ENCODE peak calls at places on chromosomes 1 and 21, in four cellular contexts. One of them, this sample, is unnamed.

GRCh38 chr1:158078569-158079080 is 85.2 kb downstream of the KIRREL1 start:
- DNase-seq in K562: no peak
- DNase-seq in suprapubic skin: no peak
- DNase-seq in spleen: no peak
- DNase-seq in this sample: no peak

GRCh38 chr1:175127565-175127964 is 59.9 kb downstream of the TNN start:
- DNase-seq in K562: no peak
- DNase-seq in suprapubic skin: no peak
- DNase-seq in spleen: no peak
- DNase-seq in this sample: no peak

GRCh38 chr1:67840449-67840848 is 7.2 kb upstream of the GNG12 start:
- DNase-seq in K562: no peak
- DNase-seq in suprapubic skin: no peak
- DNase-seq in spleen: no peak
- DNase-seq in this sample: no peak

GRCh38 chr1:2881556-2881955 is 80.1 kb upstream of the TTC34 start:
- DNase-seq in K562: no peak
- DNase-seq in suprapubic skin: no peak
- DNase-seq in spleen: no peak
- DNase-seq in this sample: no peak

GRCh38 chr1:91564888-91565700 is 64.4 kb downstream of the CDC7 start:
- DNase-seq in K562: no peak
- DNase-seq in suprapubic skin: no peak
- DNase-seq in spleen: no peak
- DNase-seq in this sample: no peak

GRCh38 chr1:37325509-37326437 is 148.6 kb upstream of the ZC3H12A start:
- DNase-seq in K562: peak; percentile 18
- DNase-seq in suprapubic skin: no peak
- DNase-seq in spleen: no peak
- DNase-seq in this sample: no peak

GRCh38 chr1:21732664-21733063 is 50.3 kb downstream of the USP48 start:
- DNase-seq in K562: no peak
- DNase-seq in suprapubic skin: no peak
- DNase-seq in spleen: no peak
- DNase-seq in this sample: no peak

GRCh38 chr1:13996334-13996733 is 296.3 kb downstream of the PRDM2 start:
- DNase-seq in K562: no peak
- DNase-seq in suprapubic skin: no peak
- DNase-seq in spleen: no peak
- DNase-seq in this sample: no peak

GRCh38 chr21:44078411-44078981 is 28.7 kb upstream of the PWP2 start:
- DNase-seq in K562: no peak
- DNase-seq in suprapubic skin: no peak
- DNase-seq in spleen: no peak
- DNase-seq in this sample: no peak

GRCh38 chr1:168991667-168992475 is 114.6 kb upstream of the ATP1B1 start:
- DNase-seq in K562: no peak
- DNase-seq in suprapubic skin: no peak
- DNase-seq in spleen: no peak
- DNase-seq in this sample: no peak

GRCh38 chr1:192357904-192358303 is 41.1 kb downstream of the RGS21 start:
- DNase-seq in K562: no peak
- DNase-seq in suprapubic skin: no peak
- DNase-seq in spleen: no peak
- DNase-seq in this sample: no peak

GRCh38 chr1:192358822-192359221 is 42.0 kb downstream of the RGS21 start:
- DNase-seq in K562: no peak
- DNase-seq in suprapubic skin: no peak
- DNase-seq in spleen: no peak
- DNase-seq in this sample: no peak

GRCh38 chr1:192367436-192367835 is 50.6 kb downstream of the RGS21 start:
- DNase-seq in K562: no peak
- DNase-seq in suprapubic skin: no peak
- DNase-seq in spleen: no peak
- DNase-seq in this sample: no peak

DNA sequence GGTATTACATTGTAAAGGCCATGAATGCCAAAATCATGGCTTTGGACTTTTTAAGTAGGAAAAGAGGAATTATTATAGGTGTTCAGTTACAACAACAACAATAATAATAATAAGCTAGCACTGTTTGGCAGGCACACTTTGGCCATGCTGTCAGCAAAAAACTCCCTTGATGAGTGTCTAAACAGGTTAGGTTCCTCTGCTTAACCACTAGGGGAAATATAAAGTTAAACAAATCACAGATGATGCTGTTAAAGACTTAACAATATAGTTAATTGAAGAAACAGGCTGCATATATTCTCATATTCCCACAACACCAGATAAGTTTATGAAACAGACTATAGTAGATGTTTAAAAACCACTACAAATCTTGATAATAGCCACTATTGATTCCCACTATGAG is 46.4 kb downstream of the RGS21 start:
- DNase-seq in K562: no peak
- DNase-seq in suprapubic skin: no peak
- DNase-seq in spleen: no peak
- DNase-seq in this sample: no peak
- TF ChIP-seq POLR2AphosphoS5 in K562: no peak
- TF ChIP-seq POLR2AphosphoS5 in suprapubic skin: no peak
- TF ChIP-seq POLR2AphosphoS5 in spleen: no peak
- TF ChIP-seq POLR2AphosphoS5 in this sample: no peak

DNA sequence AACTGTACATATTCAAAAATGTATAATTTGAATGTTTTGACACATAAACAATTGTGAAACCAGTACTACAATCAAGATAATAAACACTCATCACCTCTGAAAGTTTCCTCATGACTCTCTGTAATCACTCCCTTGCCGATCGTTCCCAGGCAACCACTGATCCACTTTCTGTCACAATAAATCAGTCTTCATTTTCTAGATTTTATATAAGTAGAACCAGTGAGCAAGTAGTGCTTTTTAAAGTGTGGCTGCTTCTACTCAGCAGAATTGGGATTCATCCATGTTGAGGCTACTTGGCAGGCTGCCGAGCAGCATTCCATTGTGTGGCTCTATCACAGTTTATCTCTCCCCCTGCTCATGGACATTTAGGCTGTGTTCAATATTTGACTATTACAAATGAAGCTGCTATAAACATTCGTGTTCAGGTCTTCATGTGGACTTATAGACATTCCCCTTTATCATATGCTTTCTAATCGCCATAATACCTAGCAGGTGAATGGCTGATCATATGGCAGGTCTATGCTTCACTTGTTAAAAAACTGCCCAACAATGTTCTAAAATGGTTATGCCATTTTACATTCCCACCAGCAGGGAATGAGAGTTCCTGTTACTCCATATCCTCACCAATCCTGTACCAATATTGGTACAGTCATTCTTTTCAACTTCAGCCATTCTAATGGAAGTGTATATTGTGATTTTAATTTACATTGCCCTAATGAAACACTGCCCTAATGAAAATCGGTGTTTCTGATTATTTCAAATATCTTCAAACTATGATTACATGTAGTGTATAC is 20.5 kb downstream of the TEX38 start:
- DNase-seq in K562: no peak
- DNase-seq in suprapubic skin: no peak
- DNase-seq in spleen: no peak
- DNase-seq in this sample: no peak
- TF ChIP-seq CTCF in K562: no peak
- TF ChIP-seq CTCF in suprapubic skin: no peak
- TF ChIP-seq CTCF in spleen: no peak
- TF ChIP-seq CTCF in this sample: no peak

GRCh38 chr1:205261946-205262668 is 34.4 kb downstream of the TMCC2 start:
- DNase-seq in K562: no peak
- DNase-seq in suprapubic skin: no peak
- DNase-seq in spleen: no peak
- DNase-seq in this sample: no peak
- H3K4me1 ChIP-seq in K562: peaks cover 32% of the 10 kb centered on the region
- H3K4me1 ChIP-seq in suprapubic skin: peaks cover 40% of the 10 kb centered on the region
- H3K4me1 ChIP-seq in spleen: no peaks in the 10 kb centered on the region
- H3K4me1 ChIP-seq in this sample: no peaks in the 10 kb centered on the region

GRCh38 chr1:19799877-19800804 is at the start of gene TMCO4:
- DNase-seq in K562: peak; percentile 27
- DNase-seq in suprapubic skin: peak; percentile 66
- DNase-seq in spleen: peak; percentile 89
- DNase-seq in this sample: peak; percentile 38

GRCh38 chr1:19797827-19798226 is 1.9 kb downstream of the TMCO4 start:
- DNase-seq in K562: no peak
- DNase-seq in suprapubic skin: no peak
- DNase-seq in spleen: no peak
- DNase-seq in this sample: no peak

GRCh38 chr1:19802269-19802668 is 2.6 kb upstream of the TMCO4 start:
- DNase-seq in K562: no peak
- DNase-seq in suprapubic skin: no peak
- DNase-seq in spleen: no peak
- DNase-seq in this sample: no peak

GRCh38 chr1:19798486-19799232 is 1.1 kb downstream of the TMCO4 start:
- DNase-seq in K562: no peak
- DNase-seq in suprapubic skin: no peak
- DNase-seq in spleen: no peak
- DNase-seq in this sample: no peak

DNA sequence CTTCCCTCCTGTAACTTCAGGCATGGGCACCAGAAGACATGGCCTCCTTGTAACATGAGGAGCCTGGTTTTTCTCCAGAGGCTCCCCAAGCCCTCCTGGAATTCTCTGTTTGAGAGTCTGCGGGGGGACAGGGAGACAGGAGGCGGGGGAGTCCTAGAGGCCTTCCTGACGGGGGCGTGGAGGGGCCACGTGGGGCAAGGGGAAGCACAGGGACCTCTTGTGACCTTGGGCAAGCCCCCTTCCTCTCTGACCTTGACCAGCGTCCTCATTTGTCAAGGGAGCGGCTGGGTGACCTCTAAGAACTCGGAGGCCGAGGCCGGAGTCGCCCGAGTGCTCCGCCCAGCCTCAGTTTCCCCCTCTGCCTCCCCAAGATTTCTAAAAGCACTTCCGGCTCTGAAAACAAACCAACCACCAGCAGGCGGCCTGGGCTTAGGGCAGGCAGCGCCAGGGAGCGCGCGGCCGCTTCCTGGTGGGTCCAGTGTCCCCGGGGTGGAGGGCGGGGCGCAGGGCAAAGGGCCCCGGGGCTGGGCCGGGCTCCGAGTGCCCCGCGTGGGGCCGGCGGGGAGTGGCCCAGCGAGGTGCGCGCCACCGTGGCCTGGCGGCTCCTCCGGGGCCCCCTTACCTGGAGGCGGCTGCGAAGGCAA is 361 bp downstream of the TMCO4 start:
- DNase-seq in K562: peak; percentile 38
- DNase-seq in suprapubic skin: peak; percentile 75
- DNase-seq in spleen: peak; percentile 90
- DNase-seq in this sample: peak; percentile 61
- TF ChIP-seq POLR2AphosphoS5 in K562: no peak
- TF ChIP-seq POLR2AphosphoS5 in suprapubic skin: no peak
- TF ChIP-seq POLR2AphosphoS5 in spleen: peak; percentile 76
- TF ChIP-seq POLR2AphosphoS5 in this sample: no peak

DNA sequence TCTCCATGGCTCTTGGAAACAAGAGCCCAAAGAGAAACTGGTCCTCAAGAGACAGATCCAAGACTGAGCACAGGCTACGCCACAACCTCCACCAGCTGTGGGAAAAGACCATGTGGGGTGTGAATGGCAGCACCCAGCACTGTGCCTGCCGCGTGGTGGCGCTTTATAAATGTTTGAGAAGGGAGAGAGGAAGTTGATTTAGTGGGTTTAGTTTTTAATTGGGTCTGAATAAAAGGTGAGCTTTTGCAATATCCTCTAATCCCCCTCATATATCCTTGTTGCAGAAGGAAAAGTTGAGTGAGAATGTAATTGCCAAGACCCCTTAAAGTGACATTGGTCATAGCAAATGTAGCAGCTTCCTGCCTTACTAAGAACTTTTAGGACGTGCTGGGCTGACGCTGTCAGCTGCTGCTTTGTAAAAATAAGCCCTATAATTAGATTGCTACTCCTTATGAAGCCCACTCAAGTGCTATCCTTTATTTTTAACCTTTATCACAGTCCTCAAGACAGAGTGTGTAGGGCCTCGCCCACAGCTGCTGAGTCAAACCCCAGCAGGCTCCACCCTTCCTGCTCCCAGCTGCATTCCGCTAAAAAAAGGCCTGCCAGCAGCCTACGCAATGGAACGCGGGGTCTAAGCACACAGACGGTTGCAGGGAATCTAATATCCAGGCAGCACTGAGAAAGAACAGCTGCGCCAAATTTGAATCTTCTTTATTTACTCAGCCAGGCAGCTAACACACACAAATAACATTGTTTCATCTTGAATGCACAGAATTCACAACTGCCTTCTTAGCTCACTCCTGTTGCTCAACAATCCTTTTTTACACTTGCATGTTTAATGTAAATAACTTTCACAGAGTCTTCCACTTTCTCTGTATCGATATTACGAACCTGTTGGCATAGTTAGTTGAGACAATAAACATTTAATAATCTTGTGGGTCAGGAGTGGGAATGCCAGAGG is 47.3 kb upstream of the PRDX6 start:
- DNase-seq in K562: peak; percentile 96
- DNase-seq in suprapubic skin: peak; percentile 92
- DNase-seq in spleen: peak; percentile 89
- DNase-seq in this sample: peak; percentile 42
- TF ChIP-seq CTCF in K562: peak; percentile 82
- TF ChIP-seq CTCF in suprapubic skin: peak; percentile 6
- TF ChIP-seq CTCF in spleen: peak; percentile 75
- TF ChIP-seq CTCF in this sample: no peak

GRCh38 chr1:113800487-113800886 is 11.8 kb downstream of the RSBN1 start:
- DNase-seq in K562: no peak
- DNase-seq in suprapubic skin: no peak
- DNase-seq in spleen: no peak
- DNase-seq in this sample: no peak
- H3K4me1 ChIP-seq in K562: peaks cover 21% of the 10 kb centered on the region
- H3K4me1 ChIP-seq in suprapubic skin: peaks cover 28% of the 10 kb centered on the region
- H3K4me1 ChIP-seq in spleen: peaks cover 16% of the 10 kb centered on the region
- H3K4me1 ChIP-seq in this sample: no peaks in the 10 kb centered on the region

DNA sequence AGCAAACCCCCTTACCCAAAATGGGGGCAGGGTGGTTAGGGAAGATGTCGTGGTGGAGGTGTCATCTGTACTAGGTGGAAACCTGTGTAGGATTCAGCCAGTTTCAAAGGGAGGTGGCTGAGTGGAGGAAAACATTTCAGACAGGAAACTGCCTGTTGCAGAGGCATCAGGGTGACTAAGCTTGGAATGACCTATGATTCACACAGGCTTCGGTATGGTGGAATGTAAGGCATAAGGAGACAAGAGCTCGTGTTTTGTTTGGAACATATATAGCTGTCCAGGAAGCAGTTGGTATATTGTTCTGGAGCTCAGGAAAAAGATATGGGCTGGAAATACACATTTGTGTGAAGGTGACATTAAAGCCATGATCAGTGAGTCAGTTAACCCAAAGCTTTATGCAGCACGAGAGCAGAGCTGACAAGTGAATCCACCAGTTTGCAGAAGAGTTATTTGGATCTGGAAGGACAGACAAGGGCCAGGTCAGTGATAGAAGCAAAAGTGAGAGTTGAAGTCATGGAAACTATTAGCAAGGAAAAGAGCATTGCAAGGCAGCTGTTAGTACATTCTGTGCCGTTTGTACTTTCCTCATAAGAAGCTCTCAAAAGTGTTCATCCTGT is 12.2 kb downstream of the UTP25 start:
- DNase-seq in K562: no peak
- DNase-seq in suprapubic skin: no peak
- DNase-seq in spleen: no peak
- DNase-seq in this sample: no peak
- TF ChIP-seq POLR2AphosphoS5 in K562: peak; percentile 27
- TF ChIP-seq POLR2AphosphoS5 in suprapubic skin: no peak
- TF ChIP-seq POLR2AphosphoS5 in spleen: no peak
- TF ChIP-seq POLR2AphosphoS5 in this sample: no peak